ENCODE peak calls at places on chromosomes 7 and 10, in six cellular contexts. N is IMR-90, S is H9, V is mesenchymal stem cell, C is mesendoderm, E is neuronal stem cell. W is an unnamed sample.

GRCh38 chr10:35768731-35769130 is 126.6 kb upstream of the FZD8 start:
- DNase-seq in N (no peak), S (no peak), V (no peak), C (no peak), E (no peak), W (no peak)

GRCh38 chr10:79380918-79381775 is 33.9 kb downstream of the PPIF start:
- DNase-seq in N (no peak), S (peak), V (no peak), C (no peak), E (no peak), W (no peak)

GRCh38 chr7:36736827-36737211 is 12.5 kb upstream of the AOAH start:
- DNase-seq in N (no peak), S (no peak), V (no peak), C (no peak), E (no peak), W (no peak)

GRCh38 chr7:16726189-16726588 is 27.4 kb upstream of the TSPAN13 start:
- DNase-seq in N (no peak), S (no peak), V (no peak), C (no peak), E (no peak), W (no peak)

GRCh38 chr7:44824894-44825526 is 22.9 kb downstream of the H2AZ2 start:
- DNase-seq in N (peak), S (no peak), V (peak), C (no peak), E (no peak), W (no peak)

GRCh38 chr10:32985781-32986350 is 27.8 kb upstream of the ITGB1 start:
- DNase-seq in N (peak), S (no peak), V (peak), C (no peak), E (no peak), W (no peak)

GRCh38 chr7:7114575-7115291 is 67.6 kb upstream of the C1GALT1 start:
- DNase-seq in N (no peak), S (no peak), V (no peak), C (no peak), E (no peak), W (no peak)

GRCh38 chr10:80409121-80409520 is 770 bp downstream of the PRXL2A start:
- DNase-seq in N (no peak), S (no peak), V (no peak), C (no peak), E (no peak), W (no peak)

GRCh38 chr7:131867461-131867860 is 311.0 kb upstream of the PODXL start:
- DNase-seq in N (no peak), S (no peak), V (no peak), C (peak), E (no peak), W (no peak)

GRCh38 chr7:133428876-133429275 is 176.0 kb downstream of the EXOC4 start:
- DNase-seq in N (no peak), S (no peak), V (no peak), C (no peak), E (no peak), W (no peak)

GRCh38 chr7:137867289-137867688 is 20.5 kb upstream of the DGKI start:
- DNase-seq in N (no peak), S (no peak), V (no peak), C (no peak), E (no peak), W (no peak)

GRCh38 chr7:143188994-143189393 is 5.8 kb downstream of the TAS2R39 start:
- DNase-seq in N (no peak), S (peak), V (no peak), C (no peak), E (no peak), W (no peak)

GRCh38 chr7:131563918-131564317 is 7.5 kb upstream of the PODXL start:
- DNase-seq in N (no peak), S (no peak), V (no peak), C (no peak), E (no peak), W (no peak)

GRCh38 chr10:104059364-104059763 is 26.3 kb downstream of the COL17A1 start:
- DNase-seq in N (no peak), S (peak), V (no peak), C (peak), E (no peak), W (no peak)

GRCh38 chr10:111297351-111297848 is 220.6 kb downstream of the ADRA2A start:
- DNase-seq in N (no peak), S (no peak), V (peak), C (peak), E (peak), W (no peak)

GRCh38 chr7:28062197-28062988 is 118.2 kb downstream of the JAZF1 start:
- DNase-seq in N (peak), S (peak), V (peak), C (peak), E (peak), W (peak)

DNA sequence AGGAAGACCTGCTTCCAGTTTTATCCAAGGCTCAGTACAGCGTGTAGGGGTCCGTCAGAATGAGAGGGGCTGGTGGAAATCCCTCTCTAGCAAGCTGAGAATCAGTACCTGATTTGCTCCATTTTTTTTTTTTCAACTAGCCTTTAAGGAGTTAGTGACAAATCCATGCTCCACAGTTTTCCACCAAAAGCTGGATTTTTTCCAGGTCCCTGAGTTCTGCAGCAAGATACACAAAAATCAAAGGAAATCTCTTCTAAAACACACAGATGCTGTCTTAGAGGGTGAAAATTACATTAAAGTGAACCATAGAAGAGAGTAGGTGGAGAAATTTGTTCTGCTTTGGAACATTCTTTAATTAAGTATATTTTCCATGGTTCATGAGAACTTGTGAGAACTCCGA is 30.4 kb downstream of the MDFIC start:
- DNase-seq in N (no peak), S (no peak), V (no peak), C (no peak), E (no peak), W (no peak)
- H2BK15ac ChIP-seq in N (no peak), S (no peak), V (no peak), C (no peak), E (no peak), W (no peak)

DNA sequence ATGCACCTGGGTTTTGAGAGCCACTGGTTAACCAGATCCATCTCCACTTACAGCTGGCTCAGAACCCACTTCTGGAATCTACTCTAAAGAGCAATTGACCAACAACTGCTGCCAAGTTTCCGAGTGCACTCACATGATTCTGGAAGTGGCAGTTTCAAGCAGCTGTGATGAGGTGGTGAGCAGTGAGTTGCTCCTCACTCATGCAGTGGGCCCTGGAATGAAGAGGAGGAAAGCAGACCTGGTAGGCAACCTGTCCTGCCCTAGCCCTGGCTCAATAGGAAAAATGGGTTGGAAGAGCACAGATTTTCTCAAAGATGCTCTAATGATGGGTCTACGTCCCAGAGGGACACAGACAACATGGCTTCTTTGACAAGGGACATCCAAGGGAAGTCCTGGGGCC is 70.7 kb upstream of the NPY start:
- DNase-seq in N (no peak), S (no peak), V (no peak), C (no peak), E (no peak), W (no peak)
- H2BK15ac ChIP-seq in N (no peak), S (no peak), V (no peak), C (no peak), E (no peak), W (no peak)

GRCh38 chr7:106181658-106182265 is 69.7 kb upstream of the SYPL1 start:
- DNase-seq in N (no peak), S (no peak), V (no peak), C (no peak), E (no peak), W (no peak)
- H2BK15ac ChIP-seq in N (no peak), S (no peak), V (no peak), C (no peak), E (no peak), W (no peak)

DNA sequence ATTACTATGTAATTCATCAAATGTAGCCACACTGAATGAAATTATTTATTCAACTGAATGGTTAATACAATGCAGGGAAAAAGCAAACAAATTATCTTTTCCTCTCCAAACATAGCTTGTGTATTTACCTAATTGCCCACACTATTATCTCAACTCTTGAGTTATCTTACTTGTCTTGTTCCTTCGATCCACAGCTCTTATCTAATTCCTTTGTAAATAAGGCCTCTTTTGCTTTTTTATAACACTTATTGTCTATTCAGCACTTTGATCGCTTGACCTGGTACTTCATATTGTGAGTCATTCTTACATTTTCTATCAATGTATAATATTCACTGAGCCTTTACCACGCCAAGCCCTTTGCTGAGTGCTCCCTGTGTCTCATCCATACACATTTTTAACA is 16.6 kb downstream of the SEMA3A start:
- DNase-seq in N (peak), S (no peak), V (no peak), C (peak), E (no peak), W (no peak)
- H2BK15ac ChIP-seq in N (no peak), S (no peak), V (no peak), C (no peak), E (no peak), W (no peak)

DNA sequence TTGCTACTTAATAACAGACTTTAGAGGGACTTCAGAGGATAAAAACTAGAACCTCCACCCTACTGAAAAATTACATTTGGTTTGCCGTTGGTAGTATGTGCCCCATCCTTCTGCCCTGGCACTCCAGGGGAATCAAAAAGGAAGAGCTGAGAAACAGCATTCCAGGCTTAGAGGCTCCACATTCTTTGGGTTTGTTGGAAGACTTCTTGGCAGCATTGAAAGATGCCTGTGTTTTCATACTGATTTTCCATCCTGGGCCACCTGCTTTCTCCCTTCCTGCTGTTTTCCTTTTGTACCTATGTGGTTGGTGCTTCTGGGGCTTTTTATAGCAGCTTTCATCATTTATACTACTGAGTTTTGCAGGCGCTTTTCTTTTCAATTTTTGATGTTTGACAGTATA is 61.7 kb downstream of the AUTS2 start:
- DNase-seq in N (no peak), S (peak), V (no peak), C (peak), E (no peak), W (no peak)
- H2BK15ac ChIP-seq in N (no peak), S (no peak), V (no peak), C (no peak), E (no peak), W (no peak)

DNA sequence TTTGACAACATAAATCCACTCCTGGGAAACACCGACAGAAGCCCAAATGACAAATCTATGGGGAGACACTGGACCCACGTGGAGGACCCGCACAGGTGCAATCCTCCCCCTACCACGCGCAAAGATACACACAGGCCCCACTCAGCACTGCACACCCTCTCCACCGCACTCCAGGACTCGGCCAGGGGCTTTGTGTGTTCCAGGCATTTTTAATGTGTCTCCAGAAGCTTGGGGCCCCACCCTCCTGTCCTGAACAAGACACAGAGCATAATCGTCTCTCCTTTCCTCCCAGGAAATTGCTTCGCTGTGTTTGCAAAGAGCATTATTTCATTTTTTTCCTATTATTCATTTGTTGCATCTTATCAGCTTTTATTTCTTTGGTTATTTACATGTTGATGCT is 82.8 kb downstream of the GLI3 start:
- DNase-seq in N (no peak), S (no peak), V (no peak), C (no peak), E (no peak), W (no peak)
- H2BK15ac ChIP-seq in N (no peak), S (no peak), V (no peak), C (no peak), E (no peak), W (no peak)

W was measured in H1.